ENCODE peak calls at places on chromosomes 11 and 22, in nine cellular contexts. E, B, A, L, V, O, N, J and C are unnamed samples. For H3K36me3 and H3K27me3, the result is how much of the 10 kb centered on the place peaks cover.

GRCh38 chr11:65121447-65121864 is 478 bp downstream of the FAU start:
- DNase-seq in E (no peak), B (peak), A (no peak), L (no peak), V (no peak), O (no peak), N (no peak), J (peak), C (no peak)

GRCh38 chr11:124394408-124394807 is 4.4 kb downstream of the OR8B3 start:
- DNase-seq in E (no peak), B (no peak), A (no peak), L (no peak), V (no peak), O (no peak), N (no peak), J (peak), C (no peak)

GRCh38 chr11:60757231-60757800 is 649 bp downstream of the MS4A15 start:
- DNase-seq in E (no peak), B (no peak), A (no peak), L (no peak), V (no peak), O (no peak), N (no peak), J (no peak), C (no peak)

GRCh38 chr11:94869186-94869585 is 101.0 kb downstream of the AMOTL1 start:
- DNase-seq in E (no peak), B (no peak), A (no peak), L (no peak), V (no peak), O (no peak), N (no peak), J (no peak), C (no peak)

GRCh38 chr22:38879102-38879729 is 7.2 kb upstream of the CBX6 start:
- DNase-seq in E (no peak), B (no peak), A (no peak), L (no peak), V (no peak), O (no peak), N (no peak), J (peak), C (no peak)

GRCh38 chr11:79066456-79067354 is 374.1 kb downstream of the TENM4 start:
- DNase-seq in E (no peak), B (peak), A (no peak), L (no peak), V (no peak), O (no peak), N (no peak), J (no peak), C (no peak)

GRCh38 chr11:29669336-29669735 is 347.5 kb downstream of the KCNA4 start:
- DNase-seq in E (no peak), B (no peak), A (no peak), L (no peak), V (no peak), O (no peak), N (no peak), J (no peak), C (no peak)

GRCh38 chr22:45997077-45997774 is 20.3 kb upstream of the WNT7B start:
- DNase-seq in E (peak), B (peak), A (peak), L (peak), V (peak), O (peak), N (peak), J (peak), C (peak)

GRCh38 chr11:93623179-93623578 is 38.3 kb upstream of the CEP295 start:
- DNase-seq in E (no peak), B (peak), A (no peak), L (no peak), V (no peak), O (no peak), N (no peak), J (peak), C (no peak)

GRCh38 chr11:18347471-18348125 is 25.2 kb downstream of the GTF2H1 start:
- DNase-seq in E (no peak), B (no peak), A (no peak), L (no peak), V (no peak), O (no peak), N (no peak), J (peak), C (no peak)

GRCh38 chr11:110509485-110509884 is 79.7 kb downstream of the FDX1 start:
- DNase-seq in E (no peak), B (no peak), A (no peak), L (no peak), V (no peak), O (no peak), N (no peak), J (no peak), C (no peak)

GRCh38 chr11:57982763-57983162 is 40.9 kb upstream of the OR9Q1 start:
- DNase-seq in E (no peak), B (peak), A (no peak), L (no peak), V (no peak), O (no peak), N (no peak), J (no peak), C (no peak)

GRCh38 chr11:131766637-131767036 is 396.2 kb downstream of the NTM start:
- DNase-seq in E (no peak), B (no peak), A (no peak), L (no peak), V (no peak), O (no peak), N (no peak), J (no peak), C (no peak)

GRCh38 chr22:47123827-47124442 is 361.5 kb downstream of the TBC1D22A start:
- DNase-seq in E (no peak), B (no peak), A (no peak), L (no peak), V (no peak), O (no peak), N (peak), J (no peak), C (no peak)

GRCh38 chr11:592501-592900 is 16.2 kb downstream of the PHRF1 start:
- DNase-seq in E (no peak), B (no peak), A (no peak), L (no peak), V (no peak), O (no peak), N (no peak), J (no peak), C (no peak)

GRCh38 chr11:44094260-44094868 is 1.1 kb upstream of the EXT2 start:
- DNase-seq in E (peak), B (peak), A (peak), L (peak), V (peak), O (peak), N (peak), J (peak), C (peak)

GRCh38 chr11:35260342-35260985 is 121.5 kb downstream of the CD44 start:
- DNase-seq in E (no peak), B (no peak), A (no peak), L (no peak), V (no peak), O (no peak), N (peak), J (peak), C (no peak)

GRCh38 chr11:118996926-118997626 is 862 bp upstream of the CENATAC start:
- DNase-seq in E (no peak), B (peak), A (no peak), L (no peak), V (no peak), O (no peak), N (no peak), J (peak), C (no peak)

GRCh38 chr22:44554411-44554810 is 56.4 kb upstream of the RTL6 start:
- DNase-seq in E (no peak), B (no peak), A (no peak), L (no peak), V (no peak), O (no peak), N (no peak), J (no peak), C (no peak)

GRCh38 chr11:73187854-73188253 is 30.2 kb upstream of the P2RY2 start:
- DNase-seq in E (no peak), B (no peak), A (no peak), L (no peak), V (no peak), O (no peak), N (no peak), J (no peak), C (no peak)

GRCh38 chr22:43066134-43066533 is 23.1 kb downstream of the TTLL1 start:
- DNase-seq in E (no peak), B (no peak), A (no peak), L (no peak), V (no peak), O (peak), N (no peak), J (no peak), C (no peak)

DNA sequence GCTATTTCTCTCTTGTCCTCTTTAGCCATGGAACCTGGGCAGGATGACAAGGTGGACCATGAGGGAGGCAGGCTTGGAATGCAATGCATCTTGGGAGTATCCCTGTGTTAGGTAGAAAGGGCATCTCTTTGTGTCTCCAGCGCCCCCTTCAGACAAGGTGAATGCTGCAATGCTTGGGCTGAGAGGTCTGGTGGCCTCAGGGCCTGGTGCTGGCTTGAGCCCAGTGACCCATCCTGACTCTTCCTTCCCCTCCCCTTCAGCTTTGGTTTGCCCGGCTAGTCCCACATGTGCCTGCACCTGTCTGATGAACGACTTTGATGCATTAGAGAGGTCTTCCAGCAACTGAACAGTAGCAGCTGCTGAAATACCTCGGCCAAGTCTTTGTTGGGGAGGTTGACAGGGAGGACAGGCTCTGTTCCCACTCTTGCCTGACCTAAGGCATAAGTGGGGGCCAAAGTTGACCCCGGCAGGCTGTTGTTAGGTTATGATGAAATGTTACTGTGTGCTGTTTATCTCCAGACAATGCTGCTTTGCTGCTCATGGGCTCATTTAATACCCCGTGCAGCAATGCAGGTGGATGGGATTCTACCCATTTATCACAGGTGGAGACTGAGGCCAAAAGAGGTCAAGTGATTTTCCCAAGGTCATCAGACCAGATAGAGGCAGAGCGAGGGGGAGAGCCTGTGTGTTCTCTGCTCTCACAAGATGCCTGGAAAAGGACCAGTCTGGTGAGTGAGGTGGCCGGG is 22.5 kb downstream of the MYO18B start:
- DNase-seq in E (no peak), B (peak), A (no peak), L (no peak), V (no peak), O (no peak), N (no peak), J (no peak), C (no peak)
- H3K36me3 ChIP-seq in E (under half), B (under half), A (under half), L (under half), V (under half), O (under half), N (under half), J (under half), C (under half)

DNA sequence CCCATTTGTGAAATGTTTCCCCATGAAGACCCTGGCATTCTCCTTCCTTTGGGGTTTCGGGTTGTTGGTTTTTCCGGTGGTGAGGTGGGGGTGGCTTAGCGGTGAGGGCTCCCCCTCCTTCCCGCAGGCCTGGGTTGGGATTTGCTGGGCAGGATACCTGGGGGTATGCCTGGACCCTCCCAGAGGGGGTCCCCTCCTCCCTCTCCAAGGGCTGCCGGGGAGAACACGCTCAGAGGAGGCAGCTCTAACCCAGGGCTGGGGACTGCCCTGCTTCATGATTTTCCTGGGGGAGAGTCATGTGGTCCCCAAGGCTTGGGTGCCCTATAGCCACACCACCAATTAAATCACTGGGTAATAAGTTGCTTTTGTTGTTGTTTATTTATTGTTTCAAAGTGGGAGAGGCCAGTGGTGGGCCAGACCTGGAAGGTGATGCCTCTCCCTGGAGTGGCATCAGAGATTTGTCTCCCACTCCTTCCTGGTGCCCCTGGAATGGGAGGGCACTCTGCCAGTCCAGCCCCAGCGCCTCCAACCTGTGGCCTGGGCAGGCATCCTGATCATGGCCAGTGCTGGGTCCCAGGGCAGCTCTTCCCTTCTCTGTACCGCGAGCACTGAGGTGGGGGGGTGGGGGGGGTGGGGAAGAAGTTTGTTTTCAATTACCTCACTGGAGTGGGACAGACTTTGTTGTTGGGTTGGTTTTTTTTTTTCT is 1.3 kb upstream of the CLCF1 start:
- DNase-seq in E (no peak), B (no peak), A (no peak), L (no peak), V (no peak), O (no peak), N (peak), J (peak), C (no peak)
- H3K27me3 ChIP-seq in E (under half), B (half or more), A (under half), L (under half), V (under half), O (under half), N (under half), J (under half), C (under half)

DNA sequence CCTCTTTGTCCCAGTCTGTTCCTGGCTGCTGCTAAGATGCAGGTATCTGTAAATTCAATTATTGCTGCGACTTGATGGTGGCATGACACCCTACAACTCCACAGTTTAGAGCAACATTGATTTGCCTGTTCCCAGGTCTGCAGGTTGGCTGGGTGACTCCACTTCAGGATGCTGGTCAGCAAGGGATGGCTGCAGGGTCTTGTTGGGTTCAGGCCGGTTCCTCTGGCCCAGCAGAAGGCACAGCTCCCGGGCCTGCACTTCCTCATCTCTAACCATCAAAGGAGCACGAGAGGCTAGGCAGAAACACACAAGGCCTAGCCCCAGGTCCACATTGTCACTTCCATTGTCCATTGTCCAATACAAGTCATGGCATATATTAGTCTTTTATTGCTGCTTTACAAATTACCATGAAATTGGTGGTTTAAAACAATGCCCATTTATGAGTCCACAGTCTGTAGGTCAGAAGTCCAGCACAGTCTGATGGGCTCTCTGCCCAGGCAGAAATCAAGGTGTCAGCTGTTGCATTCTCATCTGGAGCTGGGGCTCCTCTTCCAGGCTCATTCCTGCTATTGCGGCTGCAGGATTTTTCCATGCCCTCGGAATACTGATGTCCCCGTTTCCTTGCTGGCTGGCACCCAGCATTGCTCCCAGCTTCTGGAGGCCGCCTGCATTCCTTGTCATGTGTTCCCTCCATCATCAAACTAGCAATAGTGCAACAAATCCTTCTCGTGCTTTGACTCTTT is 96.6 kb upstream of the LMO1 start:
- DNase-seq in E (no peak), B (no peak), A (no peak), L (no peak), V (no peak), O (no peak), N (peak), J (no peak), C (no peak)
- H3K36me3 ChIP-seq in E (under half), B (under half), A (under half), L (under half), V (under half), O (under half), N (under half), J (under half), C (under half)

GRCh38 chr11:11777897-11778296 is 63.9 kb upstream of the USP47 start:
- DNase-seq in E (no peak), B (no peak), A (no peak), L (no peak), V (no peak), O (no peak), N (no peak), J (no peak), C (no peak)
- H3K27me3 ChIP-seq in E (under half), B (under half), A (under half), L (under half), V (under half), O (under half), N (under half), J (half or more), C (under half)

GRCh38 chr11:63991558-63991957 is 5.3 kb downstream of the OTUB1 start:
- DNase-seq in E (no peak), B (no peak), A (no peak), L (no peak), V (no peak), O (no peak), N (no peak), J (no peak), C (no peak)
- H3K36me3 ChIP-seq in E (under half), B (under half), A (under half), L (under half), V (under half), O (half or more), N (under half), J (under half), C (under half)

DNA sequence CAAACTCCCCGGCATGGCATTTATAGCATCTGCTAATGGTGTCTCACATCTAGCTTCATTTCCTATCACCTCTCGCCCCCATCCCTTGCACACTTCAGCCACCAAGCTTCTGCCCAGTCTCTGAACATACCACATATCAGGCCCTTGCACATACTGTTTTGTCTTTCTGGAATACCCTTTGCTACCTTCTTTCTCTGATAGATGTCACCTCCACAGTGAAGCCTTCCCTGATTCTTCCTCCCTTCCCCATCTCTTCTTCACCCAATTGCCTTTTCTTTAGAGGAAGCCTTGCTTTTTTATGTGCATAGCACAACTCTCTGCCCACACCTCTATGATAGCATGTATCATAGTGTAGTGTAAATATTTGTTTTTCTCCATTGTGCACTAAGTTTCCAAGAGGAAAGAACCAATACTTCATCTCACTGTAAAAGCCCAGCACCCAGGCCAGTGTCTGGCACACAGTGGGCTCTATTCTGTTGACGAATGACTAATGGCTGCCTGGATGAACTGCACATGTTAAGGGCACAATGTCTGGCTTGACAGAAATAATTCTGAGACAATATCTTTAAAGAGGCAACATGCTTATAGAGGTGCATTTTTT is 27.8 kb downstream of the P4HA3 start:
- DNase-seq in E (no peak), B (no peak), A (no peak), L (no peak), V (no peak), O (no peak), N (no peak), J (no peak), C (no peak)
- H3K27me3 ChIP-seq in E (under half), B (under half), A (under half), L (under half), V (under half), O (under half), N (under half), J (under half), C (under half)

GRCh38 chr11:117382746-117383145 is 55.1 kb downstream of the CEP164 start:
- DNase-seq in E (no peak), B (no peak), A (no peak), L (no peak), V (no peak), O (no peak), N (no peak), J (no peak), C (no peak)
- H3K36me3 ChIP-seq in E (under half), B (under half), A (under half), L (under half), V (under half), O (half or more), N (under half), J (half or more), C (under half)

DNA sequence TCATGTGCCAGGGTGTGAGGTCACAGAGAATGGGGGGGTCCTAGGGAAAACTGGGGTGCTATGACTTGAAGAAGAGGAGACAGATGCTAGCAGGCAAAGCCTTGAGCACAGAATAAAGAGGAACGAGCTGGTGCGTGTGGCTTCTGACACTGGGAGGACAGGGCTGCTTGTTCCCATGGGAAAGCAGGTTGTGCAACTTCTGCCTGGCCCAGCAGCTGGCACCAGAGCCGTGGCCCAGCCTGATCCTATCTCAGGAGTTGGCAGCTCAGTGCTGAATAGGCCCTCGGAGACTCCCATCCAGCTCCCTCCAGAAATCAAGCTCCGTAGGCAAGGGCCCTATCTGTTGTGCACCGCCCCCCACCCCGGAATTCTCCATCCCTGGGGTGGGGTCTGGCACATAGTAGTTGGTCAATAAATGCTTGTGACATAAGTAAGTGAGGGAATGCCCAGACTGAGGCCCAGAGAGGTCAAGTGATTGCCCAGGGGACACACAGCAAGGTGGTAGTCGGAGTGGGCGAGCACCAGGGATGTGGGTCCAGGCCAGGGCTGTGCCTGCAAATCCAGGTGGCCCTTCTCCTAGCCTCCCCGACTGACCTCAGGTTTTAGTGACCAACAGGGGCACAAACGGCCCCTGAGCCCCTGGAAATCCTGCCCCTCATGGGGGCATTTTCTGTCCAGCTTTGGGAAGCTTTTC is 19.5 kb upstream of the FADD start:
- DNase-seq in E (no peak), B (no peak), A (no peak), L (no peak), V (no peak), O (no peak), N (no peak), J (no peak), C (no peak)
- H3K27me3 ChIP-seq in E (under half), B (under half), A (under half), L (under half), V (under half), O (under half), N (under half), J (half or more), C (under half)